ENCODE peak calls at places on chromosomes 11 and 22, in nine cellular contexts. X is AG09309; D is A172; W is GM19239; Y is CD8-positive, alpha-beta memory T cell; C is activated T-cell treated with anti-CD3 and anti-CD28 coated beads for 1 hour; P is heart right ventricle; T is HepG2; V is K562. R is an unnamed sample.

GRCh38 chr22:26563022-26563421 is 26.9 kb downstream of the TPST2 start:
- DNase-seq in V (no peak), P (no peak), T (no peak), Y (peak), C (no peak), X (no peak), D (no peak), W (no peak), R (no peak)

GRCh38 chr11:11816511-11817319 is 25.1 kb upstream of the USP47 start:
- DNase-seq in W (no peak), T (no peak), V (no peak), D (no peak), Y (no peak), C (no peak), P (no peak), X (no peak), R (no peak)

GRCh38 chr11:118663381-118663780 is 16.1 kb downstream of the TREH start:
- DNase-seq in X (no peak), W (no peak), V (no peak), T (no peak), D (no peak), Y (no peak), P (no peak), C (no peak), R (no peak)

GRCh38 chr11:122984186-122985011 is 2.8 kb upstream of the BSX start:
- DNase-seq in Y (no peak), C (no peak), X (no peak), V (no peak), T (no peak), P (no peak), D (peak), W (no peak), R (peak)

GRCh38 chr11:93100211-93100610 is 97.6 kb downstream of the SLC36A4 start:
- DNase-seq in V (no peak), Y (no peak), W (no peak), P (no peak), T (no peak), D (no peak), X (peak), C (no peak), R (no peak)

GRCh38 chr11:72036687-72037086 is 38.0 kb downstream of the IL18BP start:
- DNase-seq in P (no peak), C (no peak), Y (no peak), V (no peak), D (no peak), X (no peak), T (no peak), W (no peak), R (no peak)

GRCh38 chr22:35605787-35606492 is 11.2 kb downstream of the MB start:
- DNase-seq in P (peak), Y (no peak), W (no peak), D (no peak), V (no peak), X (no peak), T (no peak), C (no peak), R (no peak)

GRCh38 chr22:17434856-17435255 is 65.6 kb downstream of the CECR2 start:
- DNase-seq in P (no peak), Y (no peak), W (no peak), X (no peak), C (no peak), V (no peak), D (no peak), T (no peak), R (no peak)

GRCh38 chr22:41197808-41198585 is 7.1 kb upstream of the L3MBTL2 start:
- DNase-seq in X (no peak), Y (peak), W (no peak), C (peak), T (no peak), P (no peak), D (peak), V (peak), R (no peak)

GRCh38 chr11:9825315-9825714 is 161.4 kb downstream of the SWAP70 start:
- DNase-seq in C (no peak), Y (no peak), D (no peak), X (peak), T (no peak), P (no peak), W (no peak), V (no peak), R (no peak)

GRCh38 chr11:559712-560304 is 730 bp downstream of the LMNTD2 start:
- DNase-seq in T (peak), C (no peak), P (no peak), V (peak), W (no peak), X (no peak), D (no peak), Y (peak), R (no peak)

GRCh38 chr11:45859661-45860140 is 12.4 kb downstream of the CRY2 start:
- DNase-seq in W (no peak), P (peak), D (peak), C (no peak), T (no peak), X (peak), Y (no peak), V (no peak), R (peak)

GRCh38 chr11:45610627-45611026 is 54.8 kb downstream of the CHST1 start:
- DNase-seq in C (no peak), V (no peak), Y (no peak), X (no peak), W (no peak), D (no peak), P (no peak), T (no peak), R (no peak)

GRCh38 chr22:48253573-48253972 is 1491.1 kb downstream of the TBC1D22A start:
- DNase-seq in X (no peak), D (no peak), W (no peak), Y (no peak), P (no peak), C (no peak), V (no peak), T (no peak), R (no peak)

GRCh38 chr11:72425053-72425980 is 9.0 kb downstream of the CLPB start:
- DNase-seq in P (peak), T (no peak), X (no peak), W (no peak), C (no peak), D (no peak), V (no peak), Y (no peak), R (no peak)

GRCh38 chr11:11265994-11266606 is 87.0 kb downstream of the CSNK2A3 start:
- DNase-seq in T (no peak), C (peak), W (peak), X (no peak), D (peak), P (peak), Y (peak), V (peak), R (peak)

GRCh38 chr22:20240900-20241299 is 27.2 kb downstream of the RTN4R start:
- DNase-seq in D (no peak), X (no peak), W (no peak), P (no peak), Y (no peak), C (no peak), V (no peak), T (no peak), R (no peak)

GRCh38 chr11:86800076-86800955 is at the start of gene PRSS23:
- DNase-seq in Y (peak), C (no peak), P (peak), T (no peak), D (no peak), V (peak), X (no peak), W (peak), R (peak)

GRCh38 chr22:42419328-42419881 is 12.8 kb downstream of the NFAM1 start:
- DNase-seq in D (no peak), T (no peak), Y (no peak), X (no peak), C (no peak), P (no peak), V (no peak), W (peak), R (no peak)

GRCh38 chr11:103436131-103436770 is 327.0 kb downstream of the DYNC2H1 start:
- DNase-seq in V (no peak), P (no peak), W (no peak), T (no peak), D (no peak), Y (no peak), C (no peak), X (no peak), R (no peak)

GRCh38 chr11:115643491-115643995 is 139.3 kb upstream of the CADM1 start:
- DNase-seq in V (no peak), Y (no peak), C (no peak), T (no peak), X (no peak), W (no peak), D (no peak), P (no peak), R (no peak)

GRCh38 chr11:47995318-47995717 is 15.0 kb downstream of the PTPRJ start:
- DNase-seq in Y (no peak), C (no peak), V (no peak), D (no peak), T (peak), P (no peak), X (no peak), W (no peak), R (no peak)

GRCh38 chr11:70866834-70867233 is 385.5 kb downstream of the SHANK2 start:
- DNase-seq in W (no peak), P (no peak), T (no peak), D (no peak), V (no peak), X (no peak), C (no peak), Y (no peak), R (no peak)

GRCh38 chr11:107619926-107620325 is 29.0 kb downstream of the ELMOD1 start:
- DNase-seq in V (no peak), D (no peak), Y (no peak), X (no peak), T (no peak), C (no peak), W (no peak), P (no peak), R (no peak)

GRCh38 chr11:111064118-111064517 is 181.4 kb upstream of the POU2AF2 start:
- DNase-seq in W (no peak), Y (no peak), X (peak), V (no peak), P (no peak), D (peak), C (no peak), T (no peak), R (peak)

GRCh38 chr11:128598755-128599154 is 11.4 kb upstream of the ETS1 start:
- DNase-seq in X (no peak), T (no peak), D (no peak), V (no peak), Y (no peak), C (no peak), W (no peak), P (no peak), R (no peak)

GRCh38 chr22:38873469-38874411 is 1.7 kb upstream of the CBX6 start:
- DNase-seq in X (no peak), T (no peak), Y (peak), V (peak), C (peak), D (no peak), W (no peak), P (no peak), R (peak)

R was measured in H4.